ENCODE peak calls at places on chromosomes 4 and X, in five cellular contexts. One of them, this sample, is unnamed.

GRCh38 chrX:103554687-103555417 is 30.5 kb upstream of the TCEAL4 start:
- DNase-seq in H9: peak
- DNase-seq in right lobe of liver: peak
- DNase-seq in WERI-Rb-1: peak
- DNase-seq in CD8-positive, alpha-beta T cell: peak
- DNase-seq in this sample: no peak

GRCh38 chr4:65139998-65140397 is 530.3 kb downstream of the EPHA5 start:
- DNase-seq in right lobe of liver: no peak
- DNase-seq in CD8-positive, alpha-beta T cell: no peak
- DNase-seq in WERI-Rb-1: no peak
- DNase-seq in H9: no peak
- DNase-seq in this sample: no peak

GRCh38 chr4:160180206-160180605 is 1077.3 kb downstream of the RAPGEF2 start:
- DNase-seq in H9: no peak
- DNase-seq in CD8-positive, alpha-beta T cell: no peak
- DNase-seq in WERI-Rb-1: no peak
- DNase-seq in right lobe of liver: no peak
- DNase-seq in this sample: no peak

GRCh38 chrX:9135901-9136510 is 102.1 kb upstream of the FAM9B start:
- DNase-seq in CD8-positive, alpha-beta T cell: no peak
- DNase-seq in H9: no peak
- DNase-seq in WERI-Rb-1: peak
- DNase-seq in right lobe of liver: no peak
- DNase-seq in this sample: no peak

GRCh38 chr4:3204021-3204431 is 44.9 kb upstream of the MSANTD1 start:
- DNase-seq in right lobe of liver: peak
- DNase-seq in CD8-positive, alpha-beta T cell: no peak
- DNase-seq in H9: no peak
- DNase-seq in WERI-Rb-1: no peak
- DNase-seq in this sample: no peak

GRCh38 chr4:1871471-1872021 is 353 bp downstream of the NSD2 start:
- DNase-seq in H9: peak
- DNase-seq in CD8-positive, alpha-beta T cell: no peak
- DNase-seq in right lobe of liver: no peak
- DNase-seq in WERI-Rb-1: peak
- DNase-seq in this sample: peak

GRCh38 chr4:123315617-123316016 is 81.0 kb upstream of the SPRY1 start:
- DNase-seq in right lobe of liver: no peak
- DNase-seq in WERI-Rb-1: no peak
- DNase-seq in CD8-positive, alpha-beta T cell: no peak
- DNase-seq in H9: no peak
- DNase-seq in this sample: no peak

GRCh38 chr4:71980976-71981375 is 50.8 kb upstream of the NPFFR2 start:
- DNase-seq in CD8-positive, alpha-beta T cell: no peak
- DNase-seq in right lobe of liver: no peak
- DNase-seq in H9: no peak
- DNase-seq in WERI-Rb-1: no peak
- DNase-seq in this sample: no peak

GRCh38 chrX:76971393-76972376 is 475.5 kb upstream of the FGF16 start:
- DNase-seq in WERI-Rb-1: no peak
- DNase-seq in H9: no peak
- DNase-seq in right lobe of liver: no peak
- DNase-seq in CD8-positive, alpha-beta T cell: no peak
- DNase-seq in this sample: no peak

GRCh38 chr4:37561803-37562207 is 124.4 kb downstream of the RELL1 start:
- DNase-seq in right lobe of liver: no peak
- DNase-seq in WERI-Rb-1: no peak
- DNase-seq in H9: no peak
- DNase-seq in CD8-positive, alpha-beta T cell: no peak
- DNase-seq in this sample: no peak

GRCh38 chrX:100980608-100981497 is 11.3 kb downstream of the ARL13A start:
- DNase-seq in right lobe of liver: peak
- DNase-seq in H9: no peak
- DNase-seq in CD8-positive, alpha-beta T cell: no peak
- DNase-seq in WERI-Rb-1: no peak
- DNase-seq in this sample: no peak

GRCh38 chr4:2941138-2942036 is 21.8 kb downstream of the NOP14 start:
- DNase-seq in right lobe of liver: peak
- DNase-seq in CD8-positive, alpha-beta T cell: no peak
- DNase-seq in WERI-Rb-1: no peak
- DNase-seq in H9: no peak
- DNase-seq in this sample: no peak

GRCh38 chrX:119236599-119237525 is 777 bp downstream of the PGRMC1 start:
- DNase-seq in H9: no peak
- DNase-seq in WERI-Rb-1: peak
- DNase-seq in CD8-positive, alpha-beta T cell: no peak
- DNase-seq in right lobe of liver: peak
- DNase-seq in this sample: peak

GRCh38 chr4:156606444-156607197 is 365.0 kb downstream of the PDGFC start:
- DNase-seq in CD8-positive, alpha-beta T cell: no peak
- DNase-seq in H9: no peak
- DNase-seq in WERI-Rb-1: no peak
- DNase-seq in right lobe of liver: no peak
- DNase-seq in this sample: no peak

GRCh38 chr4:20431422-20432014 is 179.8 kb downstream of the SLIT2 start:
- DNase-seq in WERI-Rb-1: no peak
- DNase-seq in right lobe of liver: no peak
- DNase-seq in CD8-positive, alpha-beta T cell: no peak
- DNase-seq in H9: no peak
- DNase-seq in this sample: no peak

GRCh38 chr4:110518889-110519490 is 43.0 kb downstream of the ENPEP start:
- DNase-seq in H9: no peak
- DNase-seq in CD8-positive, alpha-beta T cell: no peak
- DNase-seq in WERI-Rb-1: peak
- DNase-seq in right lobe of liver: no peak
- DNase-seq in this sample: no peak

GRCh38 chrX:40172169-40172979 is 74.6 kb upstream of the BCOR start:
- DNase-seq in H9: peak
- DNase-seq in CD8-positive, alpha-beta T cell: no peak
- DNase-seq in WERI-Rb-1: peak
- DNase-seq in right lobe of liver: peak
- DNase-seq in this sample: peak

GRCh38 chrX:74449937-74450330 is 28.6 kb downstream of the SLC16A2 start:
- DNase-seq in right lobe of liver: no peak
- DNase-seq in WERI-Rb-1: no peak
- DNase-seq in H9: no peak
- DNase-seq in CD8-positive, alpha-beta T cell: no peak
- DNase-seq in this sample: no peak

GRCh38 chr4:155785828-155786227 is 27.0 kb downstream of the GUCY1B1 start:
- DNase-seq in WERI-Rb-1: no peak
- DNase-seq in H9: no peak
- DNase-seq in CD8-positive, alpha-beta T cell: no peak
- DNase-seq in right lobe of liver: no peak
- DNase-seq in this sample: no peak

GRCh38 chr4:69239777-69240176 is 25.2 kb upstream of the UGT2B11 start:
- DNase-seq in right lobe of liver: no peak
- DNase-seq in WERI-Rb-1: no peak
- DNase-seq in H9: no peak
- DNase-seq in CD8-positive, alpha-beta T cell: no peak
- DNase-seq in this sample: no peak

DNA sequence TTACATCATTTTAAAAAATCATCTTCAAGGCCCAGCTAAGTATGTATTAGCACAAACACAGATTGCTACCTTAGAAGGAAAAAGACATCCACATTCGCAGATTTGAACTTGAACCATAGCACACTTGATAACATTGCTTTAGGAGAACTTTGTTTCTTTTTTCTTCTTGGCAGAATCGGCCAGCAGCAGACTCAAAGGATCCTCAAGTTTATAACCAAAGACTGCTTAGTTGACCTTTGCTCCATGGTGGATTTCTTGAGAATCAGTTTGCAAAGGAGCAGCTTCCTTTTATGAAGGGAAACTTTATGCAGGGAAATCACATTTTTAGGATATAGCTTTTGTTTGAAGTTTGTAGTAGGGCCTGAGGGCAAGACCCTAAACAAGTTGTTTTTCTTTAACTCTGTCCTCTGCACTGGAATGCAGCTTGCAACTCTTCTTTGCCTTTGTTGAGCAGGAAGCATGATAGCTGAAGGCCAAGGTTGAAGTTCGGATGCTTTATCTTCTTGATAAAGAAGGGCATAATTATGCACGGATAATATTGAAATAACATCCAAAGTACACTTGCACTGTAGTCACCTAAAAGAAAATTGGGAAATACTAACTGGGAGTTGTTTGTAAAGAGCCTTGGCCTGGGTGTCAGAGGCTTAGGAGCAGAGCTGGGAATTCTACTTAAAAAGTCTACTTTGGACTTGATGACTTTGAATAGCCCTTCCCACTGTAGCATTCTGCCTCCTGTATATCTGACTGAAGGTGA is 78.4 kb downstream of the CDS1 start:
- DNase-seq in WERI-Rb-1: no peak
- DNase-seq in H9: no peak
- DNase-seq in CD8-positive, alpha-beta T cell: no peak
- DNase-seq in right lobe of liver: no peak
- DNase-seq in this sample: no peak
- H3K27ac ChIP-seq in WERI-Rb-1: no peak
- H3K27ac ChIP-seq in H9: no peak
- H3K27ac ChIP-seq in CD8-positive, alpha-beta T cell: no peak
- H3K27ac ChIP-seq in right lobe of liver: no peak
- H3K27ac ChIP-seq in this sample: no peak

DNA sequence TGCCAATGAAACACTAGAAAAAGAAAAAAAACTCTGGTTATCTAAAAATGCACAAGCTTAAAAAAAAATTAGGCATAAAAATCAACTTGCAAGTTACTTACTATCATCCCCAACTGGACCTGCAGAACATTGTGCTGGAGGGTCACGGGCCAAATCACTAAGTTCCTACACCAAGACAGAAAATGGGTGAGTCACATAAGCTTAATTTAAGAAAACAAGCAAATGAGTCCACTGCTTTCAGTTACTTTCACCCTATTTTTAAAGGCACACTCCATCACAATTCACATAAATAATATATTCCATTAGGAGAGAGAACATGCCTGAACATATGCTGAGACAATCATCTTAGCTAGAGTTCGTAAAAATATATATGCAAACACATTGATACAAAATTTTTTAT is 17.7 kb downstream of the UBE2D3 start:
- DNase-seq in H9: no peak
- DNase-seq in CD8-positive, alpha-beta T cell: no peak
- DNase-seq in WERI-Rb-1: no peak
- DNase-seq in right lobe of liver: no peak
- DNase-seq in this sample: no peak
- TF ChIP-seq CTCF in H9: no peak
- TF ChIP-seq CTCF in CD8-positive, alpha-beta T cell: no peak
- TF ChIP-seq CTCF in WERI-Rb-1: no peak
- TF ChIP-seq CTCF in right lobe of liver: no peak
- TF ChIP-seq CTCF in this sample: no peak

GRCh38 chrX:23884427-23885024 is 23.2 kb downstream of the APOO start:
- DNase-seq in WERI-Rb-1: no peak
- DNase-seq in right lobe of liver: no peak
- DNase-seq in CD8-positive, alpha-beta T cell: no peak
- DNase-seq in H9: no peak
- DNase-seq in this sample: no peak
- H3K27ac ChIP-seq in WERI-Rb-1: no peak
- H3K27ac ChIP-seq in right lobe of liver: no peak
- H3K27ac ChIP-seq in CD8-positive, alpha-beta T cell: no peak
- H3K27ac ChIP-seq in H9: no peak
- H3K27ac ChIP-seq in this sample: no peak

GRCh38 chr4:114208747-114209146 is 229.3 kb upstream of the ARSJ start:
- DNase-seq in H9: no peak
- DNase-seq in CD8-positive, alpha-beta T cell: no peak
- DNase-seq in WERI-Rb-1: no peak
- DNase-seq in right lobe of liver: no peak
- DNase-seq in this sample: no peak
- TF ChIP-seq CTCF in H9: no peak
- TF ChIP-seq CTCF in CD8-positive, alpha-beta T cell: no peak
- TF ChIP-seq CTCF in WERI-Rb-1: no peak
- TF ChIP-seq CTCF in right lobe of liver: no peak
- TF ChIP-seq CTCF in this sample: no peak

DNA sequence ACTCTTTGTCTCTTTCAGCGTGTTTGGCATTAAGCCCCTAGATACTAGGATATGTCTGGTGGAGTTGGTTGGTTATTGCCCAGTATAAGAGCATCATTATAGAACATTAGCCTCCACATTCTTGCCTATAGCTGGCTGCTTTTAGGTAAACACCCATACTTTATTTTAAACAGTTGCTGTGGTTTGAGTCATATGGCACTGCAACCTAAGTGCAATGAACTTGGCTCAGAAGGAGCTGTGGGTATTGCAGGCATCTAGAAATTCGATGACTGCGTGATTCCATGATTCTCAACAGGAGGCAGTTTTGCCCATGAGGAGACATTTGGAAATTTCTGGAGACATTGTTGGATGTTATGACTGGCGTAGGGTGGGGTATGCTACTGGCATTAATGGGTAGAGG is 49.5 kb downstream of the DCLK2 start:
- DNase-seq in right lobe of liver: no peak
- DNase-seq in CD8-positive, alpha-beta T cell: no peak
- DNase-seq in H9: no peak
- DNase-seq in WERI-Rb-1: no peak
- DNase-seq in this sample: no peak
- H3K27ac ChIP-seq in right lobe of liver: no peak
- H3K27ac ChIP-seq in CD8-positive, alpha-beta T cell: no peak
- H3K27ac ChIP-seq in H9: no peak
- H3K27ac ChIP-seq in WERI-Rb-1: no peak
- H3K27ac ChIP-seq in this sample: no peak

GRCh38 chr4:153228512-153229145 is 24.4 kb downstream of the TRIM2 start:
- DNase-seq in CD8-positive, alpha-beta T cell: no peak
- DNase-seq in WERI-Rb-1: no peak
- DNase-seq in H9: no peak
- DNase-seq in right lobe of liver: no peak
- DNase-seq in this sample: no peak

GRCh38 chr4:153227501-153227900 is 23.3 kb downstream of the TRIM2 start:
- DNase-seq in CD8-positive, alpha-beta T cell: no peak
- DNase-seq in WERI-Rb-1: no peak
- DNase-seq in H9: no peak
- DNase-seq in right lobe of liver: no peak
- DNase-seq in this sample: no peak

GRCh38 chr4:153234923-153235322 is 30.7 kb downstream of the TRIM2 start:
- DNase-seq in right lobe of liver: no peak
- DNase-seq in CD8-positive, alpha-beta T cell: no peak
- DNase-seq in WERI-Rb-1: no peak
- DNase-seq in H9: no peak
- DNase-seq in this sample: no peak

GRCh38 chr4:153233761-153234371 is 29.6 kb downstream of the TRIM2 start:
- DNase-seq in H9: no peak
- DNase-seq in WERI-Rb-1: no peak
- DNase-seq in CD8-positive, alpha-beta T cell: no peak
- DNase-seq in right lobe of liver: no peak
- DNase-seq in this sample: no peak

GRCh38 chr4:153232768-153233167 is 28.5 kb downstream of the TRIM2 start:
- DNase-seq in H9: peak
- DNase-seq in right lobe of liver: peak
- DNase-seq in CD8-positive, alpha-beta T cell: no peak
- DNase-seq in WERI-Rb-1: peak
- DNase-seq in this sample: peak
- TF ChIP-seq CTCF in H9: peak
- TF ChIP-seq CTCF in right lobe of liver: peak
- TF ChIP-seq CTCF in CD8-positive, alpha-beta T cell: no peak
- TF ChIP-seq CTCF in WERI-Rb-1: peak
- TF ChIP-seq CTCF in this sample: no peak

GRCh38 chrX:12241026-12241425 is 102.8 kb downstream of the FRMPD4 start:
- DNase-seq in H9: no peak
- DNase-seq in CD8-positive, alpha-beta T cell: no peak
- DNase-seq in right lobe of liver: no peak
- DNase-seq in WERI-Rb-1: no peak
- DNase-seq in this sample: no peak
- H3K27ac ChIP-seq in H9: no peak
- H3K27ac ChIP-seq in CD8-positive, alpha-beta T cell: no peak
- H3K27ac ChIP-seq in right lobe of liver: no peak
- H3K27ac ChIP-seq in WERI-Rb-1: no peak
- H3K27ac ChIP-seq in this sample: no peak